ENCODE peak calls at places on chromosomes 5 and 9, in four cellular contexts. W, A, I and M are unnamed samples.

GRCh38 chr5:98454904-98455303 is 318.6 kb upstream of the RGMB start:
- DNase-seq in W (no peak), A (no peak), I (no peak), M (peak; percentile 97)

GRCh38 chr5:73419414-73420390 is 28.9 kb downstream of the FOXD1 start:
- DNase-seq in W (peak; percentile 76), A (peak; percentile 70), I (peak; percentile 58), M (peak; percentile 86)

GRCh38 chr5:173638631-173639030 is 22.2 kb upstream of the BOD1 start:
- DNase-seq in W (no peak), A (no peak), I (peak; percentile 18), M (no peak)

GRCh38 chr9:114779352-114779845 is 26.4 kb downstream of the TNFSF15 start:
- DNase-seq in W (no peak), A (no peak), I (no peak), M (no peak)

GRCh38 chr5:181261320-181262085 is 560 bp upstream of the TRIM52 start:
- DNase-seq in W (peak; percentile 79), A (peak; percentile 90), I (peak; percentile 70), M (peak; percentile 50)

GRCh38 chr9:84412654-84413053 is 72.1 kb upstream of the SLC28A3 start:
- DNase-seq in W (no peak), A (no peak), I (no peak), M (no peak)

GRCh38 chr9:98922721-98923435 is 20.8 kb upstream of the COL15A1 start:
- DNase-seq in W (no peak), A (no peak), I (no peak), M (peak; percentile 42)

GRCh38 chr9:76827286-76828080 is 63.2 kb downstream of the PCA3 start:
- DNase-seq in W (no peak), A (peak; percentile 93), I (no peak), M (no peak)

GRCh38 chr9:124006448-124007156 is 5.0 kb upstream of the LHX2 start:
- DNase-seq in W (no peak), A (peak; percentile 73), I (no peak), M (no peak)

GRCh38 chr9:115182264-115182663 is 64.3 kb upstream of the TNC start:
- DNase-seq in W (no peak), A (peak; percentile 80), I (peak; percentile 32), M (no peak)

GRCh38 chr9:89969156-89969566 is 364.3 kb downstream of the GADD45G start:
- DNase-seq in W (no peak), A (no peak), I (no peak), M (peak; percentile 1)

GRCh38 chr9:34995288-34996060 is 5.9 kb downstream of the DNAJB5 start:
- DNase-seq in W (no peak), A (no peak), I (no peak), M (peak; percentile 55)

GRCh38 chr5:52497133-52497693 is 290.5 kb upstream of the ITGA1 start:
- DNase-seq in W (no peak), A (no peak), I (no peak), M (no peak)

GRCh38 chr5:38660194-38660668 is 103.8 kb upstream of the LIFR start:
- DNase-seq in W (no peak), A (peak; percentile 78), I (peak; percentile 91), M (no peak)

GRCh38 chr9:7452378-7452777 is 347.2 kb downstream of the DMAC1 start:
- DNase-seq in W (no peak), A (no peak), I (no peak), M (peak; percentile 81)

GRCh38 chr5:116242363-116242762 is 157.5 kb downstream of the COMMD10 start:
- DNase-seq in W (no peak), A (no peak), I (no peak), M (peak; percentile 10)

GRCh38 chr5:174191076-174191475 is 145.6 kb downstream of the NSG2 start:
- DNase-seq in W (no peak), A (no peak), I (no peak), M (no peak)

GRCh38 chr9:22005700-22006605 is 3.2 kb downstream of the CDKN2B start:
- DNase-seq in W (peak; percentile 73), A (peak; percentile 87), I (peak; percentile 48), M (peak; percentile 31)

GRCh38 chr9:110555971-110556370 is 23.6 kb downstream of the SVEP1 start:
- DNase-seq in W (no peak), A (no peak), I (no peak), M (peak; percentile 88)

GRCh38 chr5:169298193-169298592 is 2.7 kb downstream of the SLIT3 start:
- DNase-seq in W (no peak), A (no peak), I (no peak), M (no peak)

GRCh38 chr9:26856413-26857032 is 36.1 kb downstream of the CAAP1 start:
- DNase-seq in W (no peak), A (peak; percentile 82), I (peak; percentile 63), M (peak; percentile 38)

DNA sequence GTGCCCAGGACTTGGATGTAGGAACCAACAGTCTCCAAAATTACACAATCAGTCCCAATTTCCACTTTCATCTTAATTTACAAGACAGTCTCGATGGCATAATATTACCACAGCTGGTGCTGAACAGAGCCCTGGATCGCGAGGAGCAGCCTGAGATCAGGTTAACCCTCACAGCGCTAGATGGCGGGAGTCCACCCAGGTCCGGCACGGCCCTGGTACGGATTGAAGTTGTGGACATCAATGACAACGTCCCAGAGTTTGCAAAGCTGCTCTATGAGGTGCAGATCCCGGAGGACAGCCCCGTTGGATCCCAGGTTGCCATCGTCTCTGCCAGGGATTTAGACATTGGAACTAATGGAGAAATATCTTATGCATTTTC is 837 bp downstream of the PCDHB2 start:
- DNase-seq in W (no peak), A (peak; percentile 17), I (no peak), M (no peak)
- H4K5ac ChIP-seq in W (no peak overlapping the region), A (no peak overlapping the region), I (no peak overlapping the region), M (no peak overlapping the region)

GRCh38 chr5:180140627-180141006 is 68.4 kb downstream of the RASGEF1C start:
- DNase-seq in W (peak; percentile 39), A (no peak), I (no peak), M (no peak)

GRCh38 chr5:180141068-180141660 is 67.8 kb downstream of the RASGEF1C start:
- DNase-seq in W (no peak), A (no peak), I (no peak), M (no peak)

GRCh38 chr5:180143656-180144364 is 65.2 kb downstream of the RASGEF1C start:
- DNase-seq in W (no peak), A (no peak), I (no peak), M (no peak)

GRCh38 chr5:180142008-180142803 is 66.8 kb downstream of the RASGEF1C start:
- DNase-seq in W (no peak), A (no peak), I (no peak), M (no peak)

GRCh38 chr5:180142824-180143610 is 66.0 kb downstream of the RASGEF1C start:
- DNase-seq in W (no peak), A (no peak), I (no peak), M (no peak)
- H3K18ac ChIP-seq in W (no peak overlapping the region), A (no peak overlapping the region), I (no peak overlapping the region), M (no peak overlapping the region)

GRCh38 chr9:69393425-69393824 is 68.4 kb downstream of the ENTREP1 start:
- DNase-seq in W (no peak), A (no peak), I (no peak), M (no peak)
- H4K5ac ChIP-seq in W (no peak overlapping the region), A (no peak overlapping the region), I (no peak overlapping the region), M (no peak overlapping the region)

DNA sequence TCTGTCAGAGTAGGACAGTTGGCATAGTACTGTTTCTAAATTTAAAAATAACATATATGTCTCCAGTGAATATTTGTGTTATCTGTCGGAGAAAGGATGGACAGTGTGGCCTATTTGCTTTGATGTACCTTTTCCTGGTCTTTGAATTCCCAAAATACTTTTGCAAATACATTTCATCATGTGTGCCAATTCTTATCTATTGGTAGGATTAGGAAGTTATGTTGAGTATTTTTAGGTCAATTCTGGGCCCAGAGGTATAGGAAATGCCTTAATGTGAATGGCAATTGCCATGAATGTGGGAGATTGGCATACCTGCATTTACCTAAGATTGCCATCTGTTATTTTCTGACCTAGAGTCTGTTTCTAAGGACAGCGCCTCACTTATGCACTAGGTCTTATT is 5.8 kb downstream of the FOCAD start:
- DNase-seq in W (no peak), A (peak; percentile 52), I (no peak), M (no peak)
- H3K18ac ChIP-seq in W (no peak overlapping the region), A (no peak overlapping the region), I (no peak overlapping the region), M (no peak overlapping the region)

DNA sequence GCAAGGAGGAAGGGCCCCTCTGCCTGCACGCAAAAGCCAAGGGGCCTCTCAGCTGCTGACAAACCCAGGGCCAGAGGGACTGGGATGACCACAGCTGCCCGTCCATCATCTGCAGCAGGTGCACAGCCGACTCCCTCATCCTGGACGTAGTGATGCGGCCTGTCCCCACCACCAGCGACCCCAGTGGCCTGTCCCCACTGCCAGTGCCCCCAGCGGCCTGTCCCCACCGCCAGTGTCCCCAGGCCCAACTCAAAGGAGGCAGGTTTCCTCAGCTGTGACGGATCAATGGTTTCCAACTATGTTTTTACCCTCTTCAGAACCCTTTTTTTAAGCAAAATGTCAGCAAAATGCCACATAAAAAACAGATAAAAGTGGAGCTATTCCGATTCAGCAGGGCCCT is 62.5 kb downstream of the VAV2 start:
- DNase-seq in W (no peak), A (no peak), I (no peak), M (no peak)
- H4K5ac ChIP-seq in W (no peak overlapping the region), A (no peak overlapping the region), I (no peak overlapping the region), M (no peak overlapping the region)